ENCODE peak calls at places on chromosomes 6 and 20, in seven cellular contexts. L is mesenchymal stem cell, J is RKO, B is activated B cell treated with CpG ODN at 0.5 μM for 24 hours, D is RPMI7951, Z is HEK293T, P is EH. Y is an unnamed sample.

GRCh38 chr6:16602035-16602434 is 159.2 kb downstream of the ATXN1 start:
- DNase-seq in L (no peak), J (no peak), B (no peak), D (no peak), Z (no peak), P (no peak), Y (no peak)

GRCh38 chr6:35973670-35974222 is 50.7 kb downstream of the SLC26A8 start:
- DNase-seq in L (peak), J (no peak), B (no peak), D (peak), Z (no peak), P (no peak), Y (peak)

GRCh38 chr6:143675946-143676345 is 1.8 kb upstream of the PHACTR2 start:
- DNase-seq in L (peak), J (no peak), B (no peak), D (no peak), Z (no peak), P (peak), Y (peak)

GRCh38 chr6:141483561-141484061 is 649.1 kb upstream of the GJE1 start:
- DNase-seq in L (peak), J (peak), B (no peak), D (peak), Z (no peak), P (peak), Y (peak)

GRCh38 chr6:71291991-71292390 is 3.4 kb downstream of the OGFRL1 start:
- DNase-seq in L (peak), J (no peak), B (no peak), D (peak), Z (no peak), P (peak), Y (peak)

GRCh38 chr20:54172532-54172855 is 1.3 kb downstream of the CYP24A1 start:
- DNase-seq in L (no peak), J (no peak), B (no peak), D (no peak), Z (no peak), P (no peak), Y (no peak)

GRCh38 chr6:11637266-11637665 is 99.7 kb downstream of the TMEM170B start:
- DNase-seq in L (no peak), J (no peak), B (no peak), D (no peak), Z (no peak), P (no peak), Y (no peak)

GRCh38 chr6:72522735-72523141 is 99.1 kb upstream of the KCNQ5 start:
- DNase-seq in L (no peak), J (peak), B (no peak), D (no peak), Z (peak), P (no peak), Y (peak)

GRCh38 chr6:39840781-39841180 is 48.6 kb downstream of the DAAM2 start:
- DNase-seq in L (no peak), J (no peak), B (no peak), D (no peak), Z (no peak), P (no peak), Y (no peak)

Y was measured in ELR.